ENCODE peak calls at places on chromosome 20, in four cellular contexts. One of them, this sample, is unnamed.

GRCh38 chr20:60966031-60966430 is 286.0 kb upstream of the CDH4 start:
- DNase-seq in HepG2: no peak
- DNase-seq in K562: no peak
- DNase-seq in A549: no peak
- DNase-seq in this sample: no peak

GRCh38 chr20:56916345-56916622 is 287.2 kb downstream of the TFAP2C start:
- DNase-seq in HepG2: no peak
- DNase-seq in K562: no peak
- DNase-seq in A549: no peak
- DNase-seq in this sample: no peak

GRCh38 chr20:59032713-59033059 is 551 bp upstream of the ATP5F1E start:
- DNase-seq in HepG2: peak
- DNase-seq in K562: no peak
- DNase-seq in A549: no peak
- DNase-seq in this sample: no peak

GRCh38 chr20:52332649-52333048 is 141.1 kb upstream of the ZFP64 start:
- DNase-seq in HepG2: no peak
- DNase-seq in K562: no peak
- DNase-seq in A549: no peak
- DNase-seq in this sample: no peak

GRCh38 chr20:1775117-1775516 is 117.5 kb upstream of the SIRPG start:
- DNase-seq in HepG2: no peak
- DNase-seq in K562: no peak
- DNase-seq in A549: no peak
- DNase-seq in this sample: no peak

GRCh38 chr20:3751284-3751663 is 16.3 kb downstream of the ADISSP start:
- DNase-seq in HepG2: no peak
- DNase-seq in K562: no peak
- DNase-seq in A549: no peak
- DNase-seq in this sample: no peak

GRCh38 chr20:39117486-39117885 is 155.3 kb downstream of the DHX35 start:
- DNase-seq in HepG2: peak
- DNase-seq in K562: no peak
- DNase-seq in A549: peak
- DNase-seq in this sample: peak

GRCh38 chr20:5933802-5934436 is 16.4 kb downstream of the TRMT6 start:
- DNase-seq in HepG2: peak
- DNase-seq in K562: no peak
- DNase-seq in A549: peak
- DNase-seq in this sample: peak

GRCh38 chr20:7728373-7728772 is 211.9 kb downstream of the HAO1 start:
- DNase-seq in HepG2: no peak
- DNase-seq in K562: no peak
- DNase-seq in A549: no peak
- DNase-seq in this sample: no peak

GRCh38 chr20:49247792-49248191 is 28.6 kb downstream of the DDX27 start:
- DNase-seq in HepG2: no peak
- DNase-seq in K562: no peak
- DNase-seq in A549: no peak
- DNase-seq in this sample: peak

GRCh38 chr20:38536310-38536709 is 44.7 kb upstream of the ADIG start:
- DNase-seq in HepG2: no peak
- DNase-seq in K562: no peak
- DNase-seq in A549: no peak
- DNase-seq in this sample: no peak

GRCh38 chr20:41078329-41078728 is 49.7 kb downstream of the TOP1 start:
- DNase-seq in HepG2: peak
- DNase-seq in K562: no peak
- DNase-seq in A549: peak
- DNase-seq in this sample: peak

GRCh38 chr20:9363673-9364072 is 150.7 kb upstream of the LAMP5 start:
- DNase-seq in HepG2: no peak
- DNase-seq in K562: no peak
- DNase-seq in A549: no peak
- DNase-seq in this sample: no peak

GRCh38 chr20:16419138-16419715 is 154.0 kb downstream of the KIF16B start:
- DNase-seq in HepG2: no peak
- DNase-seq in K562: no peak
- DNase-seq in A549: no peak
- DNase-seq in this sample: no peak

GRCh38 chr20:56865055-56865454 is 235.9 kb downstream of the TFAP2C start:
- DNase-seq in HepG2: no peak
- DNase-seq in K562: no peak
- DNase-seq in A549: no peak
- DNase-seq in this sample: no peak

GRCh38 chr20:10376271-10377075 is 57.5 kb downstream of the MKKS start:
- DNase-seq in HepG2: no peak
- DNase-seq in K562: no peak
- DNase-seq in A549: no peak
- DNase-seq in this sample: peak

GRCh38 chr20:39986231-39986904 is 702.7 kb downstream of the MAFB start:
- DNase-seq in HepG2: no peak
- DNase-seq in K562: no peak
- DNase-seq in A549: peak
- DNase-seq in this sample: no peak

GRCh38 chr20:34538671-34539123 is 19.8 kb upstream of the MAP1LC3A start:
- DNase-seq in HepG2: peak
- DNase-seq in K562: peak
- DNase-seq in A549: peak
- DNase-seq in this sample: peak

GRCh38 chr20:23966927-23967615 is 21.5 kb downstream of the GGTLC1 start:
- DNase-seq in HepG2: no peak
- DNase-seq in K562: no peak
- DNase-seq in A549: no peak
- DNase-seq in this sample: no peak

GRCh38 chr20:49573900-49574416 is 6.0 kb upstream of the PTGIS start:
- DNase-seq in HepG2: no peak
- DNase-seq in K562: no peak
- DNase-seq in A549: no peak
- DNase-seq in this sample: no peak

GRCh38 chr20:1535420-1536175 is 21.9 kb downstream of the SIRPD start:
- DNase-seq in HepG2: no peak
- DNase-seq in K562: no peak
- DNase-seq in A549: no peak
- DNase-seq in this sample: no peak

GRCh38 chr20:61439251-61439650 is 187.2 kb downstream of the CDH4 start:
- DNase-seq in HepG2: no peak
- DNase-seq in K562: no peak
- DNase-seq in A549: no peak
- DNase-seq in this sample: no peak

GRCh38 chr20:21622097-21622496 is 83.4 kb upstream of the PAX1 start:
- DNase-seq in HepG2: no peak
- DNase-seq in K562: no peak
- DNase-seq in A549: no peak
- DNase-seq in this sample: no peak

GRCh38 chr20:19975901-19976300 is 41.3 kb upstream of the NAA20 start:
- DNase-seq in HepG2: no peak
- DNase-seq in K562: no peak
- DNase-seq in A549: peak
- DNase-seq in this sample: no peak

GRCh38 chr20:13910492-13910891 is 79.9 kb downstream of the SEL1L2 start:
- DNase-seq in HepG2: no peak
- DNase-seq in K562: no peak
- DNase-seq in A549: no peak
- DNase-seq in this sample: no peak

GRCh38 chr20:13915244-13915643 is 75.2 kb downstream of the SEL1L2 start:
- DNase-seq in HepG2: peak
- DNase-seq in K562: no peak
- DNase-seq in A549: no peak
- DNase-seq in this sample: no peak

DNA sequence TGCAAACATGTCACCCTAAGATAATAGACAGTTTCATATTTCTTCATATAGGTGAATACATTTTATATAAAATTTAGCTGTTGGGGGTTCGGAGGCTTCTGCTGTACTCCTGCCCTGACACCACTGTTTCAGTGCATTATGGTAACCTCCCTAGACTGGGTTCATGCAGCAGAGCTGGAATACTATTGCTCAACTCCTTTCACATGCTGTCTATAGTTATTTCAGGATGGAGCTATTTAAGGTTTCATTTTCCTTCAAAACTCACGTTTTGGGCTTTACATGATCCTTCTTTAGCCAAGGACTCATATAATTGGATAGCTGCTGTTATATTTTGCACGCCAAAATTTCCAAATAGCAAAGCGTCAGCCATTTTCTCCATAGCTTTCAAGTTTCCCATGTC is 76.9 kb downstream of the SEL1L2 start:
- DNase-seq in HepG2: no peak
- DNase-seq in K562: no peak
- DNase-seq in A549: no peak
- DNase-seq in this sample: no peak
- TF ChIP-seq MAX in HepG2: no peak
- TF ChIP-seq MAX in K562: no peak
- TF ChIP-seq MAX in A549: no peak
- TF ChIP-seq MAX in this sample: no peak

GRCh38 chr20:47440857-47441773 is 60.6 kb upstream of the NCOA3 start:
- DNase-seq in HepG2: peak
- DNase-seq in K562: no peak
- DNase-seq in A549: peak
- DNase-seq in this sample: no peak
- TF ChIP-seq JUN in HepG2: no peak
- TF ChIP-seq JUN in K562: no peak
- TF ChIP-seq JUN in A549: no peak
- TF ChIP-seq JUN in this sample: no peak

DNA sequence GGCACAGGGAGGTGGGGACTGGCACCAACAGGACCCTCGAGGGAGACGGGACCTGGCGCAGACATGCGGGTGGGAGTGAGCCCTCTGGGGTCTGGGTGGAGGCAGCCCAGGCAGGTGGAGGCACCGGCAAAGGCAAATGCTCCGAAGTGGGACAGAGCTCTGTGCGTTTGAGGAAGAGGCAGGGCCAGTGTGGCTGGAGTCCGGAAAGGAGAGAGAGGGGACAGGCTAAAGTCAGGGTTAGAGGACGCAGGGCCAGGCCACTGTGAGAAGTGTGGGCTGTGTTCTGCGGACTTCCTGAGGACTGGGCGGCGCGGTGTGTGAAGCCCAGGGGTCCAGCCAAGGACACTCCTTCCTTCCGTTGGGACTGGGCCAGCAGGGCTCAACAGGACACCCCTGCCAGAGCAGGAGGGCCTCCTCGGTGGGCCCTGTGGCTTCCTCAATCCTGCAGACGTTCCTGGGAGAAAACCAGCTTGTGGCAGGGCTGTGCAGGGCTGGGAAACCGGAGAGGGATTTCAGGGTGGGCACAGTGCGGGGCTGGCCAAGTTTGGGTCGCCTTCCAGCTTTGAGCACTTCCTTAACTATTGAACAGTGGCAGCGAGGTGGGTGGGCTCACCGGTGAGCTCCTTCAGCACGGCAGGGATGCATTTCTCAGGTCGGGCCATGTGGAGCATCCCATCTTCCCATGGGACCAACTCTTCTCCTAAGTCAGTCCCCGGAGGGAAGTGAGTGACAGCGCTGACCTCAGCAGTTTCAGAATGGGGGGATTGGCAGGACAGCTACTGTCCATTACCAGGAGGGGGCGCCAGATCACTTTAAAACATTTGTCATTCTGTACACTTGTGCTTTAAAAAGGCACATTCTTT is 22.5 kb downstream of the MOCS3 start:
- DNase-seq in HepG2: peak
- DNase-seq in K562: peak
- DNase-seq in A549: peak
- DNase-seq in this sample: peak
- TF ChIP-seq MYC in HepG2: no peak
- TF ChIP-seq MYC in K562: no peak
- TF ChIP-seq MYC in A549: no peak
- TF ChIP-seq MYC in this sample: no peak

GRCh38 chr20:63968136-63968927 is 1.4 kb downstream of the ZNF512B start:
- DNase-seq in HepG2: no peak
- DNase-seq in K562: no peak
- DNase-seq in A549: no peak
- DNase-seq in this sample: no peak
- TF ChIP-seq MAX in HepG2: peak
- TF ChIP-seq MAX in K562: no peak
- TF ChIP-seq MAX in A549: no peak
- TF ChIP-seq MAX in this sample: no peak

GRCh38 chr20:53408728-53409157 is 184.9 kb downstream of the ZNF217 start:
- DNase-seq in HepG2: no peak
- DNase-seq in K562: no peak
- DNase-seq in A549: no peak
- DNase-seq in this sample: no peak
- TF ChIP-seq JUN in HepG2: no peak
- TF ChIP-seq JUN in K562: no peak
- TF ChIP-seq JUN in A549: no peak
- TF ChIP-seq JUN in this sample: no peak

GRCh38 chr20:32971703-32972161 is 32.5 kb downstream of the SUN5 start:
- DNase-seq in HepG2: no peak
- DNase-seq in K562: no peak
- DNase-seq in A549: no peak
- DNase-seq in this sample: no peak
- TF ChIP-seq MYC in HepG2: no peak
- TF ChIP-seq MYC in K562: no peak
- TF ChIP-seq MYC in A549: no peak
- TF ChIP-seq MYC in this sample: no peak